ENCODE peak calls at places on chromosomes 6 and 20, in ten cellular contexts. D, J, Q, Z, L, U, X, M, H and Y are unnamed samples.

GRCh38 chr6:131173680-131174079 is 38.4 kb downstream of the AKAP7 start:
- DNase-seq in D (peak), J (no peak), Q (no peak), Z (no peak), L (no peak), U (peak), X (no peak), M (no peak), H (no peak), Y (no peak)

GRCh38 chr6:33429745-33430042 is 9.8 kb downstream of the SYNGAP1 start:
- DNase-seq in D (no peak), J (no peak), Q (no peak), Z (no peak), L (no peak), U (no peak), X (no peak), M (peak), H (no peak), Y (no peak)

GRCh38 chr6:139967497-139967896 is 593.0 kb upstream of the CITED2 start:
- DNase-seq in D (peak), J (no peak), Q (no peak), Z (no peak), L (no peak), U (peak), X (no peak), M (no peak), H (no peak), Y (no peak)

GRCh38 chr6:10272591-10272990 is 142.3 kb downstream of the TFAP2A start:
- DNase-seq in D (no peak), J (no peak), Q (no peak), Z (no peak), L (no peak), U (no peak), X (no peak), M (no peak), H (no peak), Y (no peak)

GRCh38 chr20:20835897-20836296 is 123.5 kb upstream of the RALGAPA2 start:
- DNase-seq in D (no peak), J (no peak), Q (no peak), Z (no peak), L (no peak), U (no peak), X (no peak), M (no peak), H (no peak), Y (no peak)

GRCh38 chr6:65113581-65113980 is 593.4 kb downstream of the EYS start:
- DNase-seq in D (peak), J (no peak), Q (no peak), Z (no peak), L (no peak), U (no peak), X (no peak), M (no peak), H (no peak), Y (no peak)

GRCh38 chr6:62615366-62616015 is 329.5 kb upstream of the KHDRBS2 start:
- DNase-seq in D (no peak), J (no peak), Q (no peak), Z (no peak), L (no peak), U (no peak), X (no peak), M (no peak), H (no peak), Y (no peak)

GRCh38 chr20:44104807-44105517 is 82.0 kb downstream of the JPH2 start:
- DNase-seq in D (peak), J (no peak), Q (no peak), Z (peak), L (peak), U (no peak), X (no peak), M (peak), H (peak), Y (no peak)

GRCh38 chr6:82040405-82041221 is 206.9 kb downstream of the IBTK start:
- DNase-seq in D (peak), J (no peak), Q (peak), Z (peak), L (no peak), U (no peak), X (no peak), M (peak), H (no peak), Y (peak)

GRCh38 chr20:62133864-62134263 is 9.3 kb downstream of the PSMA7 start:
- DNase-seq in D (no peak), J (no peak), Q (peak), Z (no peak), L (no peak), U (peak), X (no peak), M (no peak), H (no peak), Y (peak)

GRCh38 chr6:133814235-133814634 is 74.7 kb upstream of the TCF21 start:
- DNase-seq in D (peak), J (no peak), Q (no peak), Z (no peak), L (no peak), U (peak), X (no peak), M (no peak), H (no peak), Y (no peak)

GRCh38 chr20:3407426-3408250 is at the start of gene DNAAF9:
- DNase-seq in D (peak), J (peak), Q (peak), Z (peak), L (no peak), U (peak), X (peak), M (peak), H (peak), Y (peak)

GRCh38 chr6:136425793-136426192 is 124.4 kb downstream of the MAP7 start:
- DNase-seq in D (no peak), J (no peak), Q (no peak), Z (no peak), L (no peak), U (no peak), X (no peak), M (no peak), H (no peak), Y (no peak)

GRCh38 chr20:48875914-48876240 is 45.6 kb upstream of the ARFGEF2 start:
- DNase-seq in D (peak), J (no peak), Q (no peak), Z (no peak), L (no peak), U (peak), X (no peak), M (no peak), H (no peak), Y (no peak)

GRCh38 chr20:63378115-63378429 is 16.9 kb upstream of the CHRNA4 start:
- DNase-seq in D (no peak), J (no peak), Q (no peak), Z (no peak), L (no peak), U (no peak), X (no peak), M (no peak), H (no peak), Y (no peak)

GRCh38 chr6:73694711-73695411 is 1.1 kb upstream of the CD109 start:
- DNase-seq in D (peak), J (no peak), Q (no peak), Z (no peak), L (no peak), U (peak), X (no peak), M (peak), H (no peak), Y (peak)

GRCh38 chr6:121093928-121094327 is 240.4 kb downstream of the TBC1D32 start:
- DNase-seq in D (peak), J (no peak), Q (no peak), Z (no peak), L (no peak), U (peak), X (no peak), M (no peak), H (peak), Y (no peak)

GRCh38 chr6:157822221-157823000 is 635 bp upstream of the SNX9 start:
- DNase-seq in D (no peak), J (peak), Q (no peak), Z (no peak), L (no peak), U (peak), X (no peak), M (peak), H (no peak), Y (peak)

GRCh38 chr20:63449796-63450730 is 22.4 kb downstream of the KCNQ2 start:
- DNase-seq in D (no peak), J (no peak), Q (no peak), Z (no peak), L (no peak), U (no peak), X (no peak), M (no peak), H (no peak), Y (no peak)

GRCh38 chr6:77063494-77063893 is 399.8 kb downstream of the HTR1B start:
- DNase-seq in D (no peak), J (no peak), Q (no peak), Z (no peak), L (no peak), U (no peak), X (no peak), M (no peak), H (no peak), Y (no peak)

GRCh38 chr20:17557675-17558006 is 12.2 kb upstream of the DSTN start:
- DNase-seq in D (peak), J (no peak), Q (peak), Z (peak), L (peak), U (peak), X (no peak), M (peak), H (peak), Y (no peak)

GRCh38 chr6:7529141-7529540 is 12.3 kb upstream of the DSP start:
- DNase-seq in D (no peak), J (no peak), Q (no peak), Z (no peak), L (no peak), U (no peak), X (no peak), M (no peak), H (no peak), Y (no peak)

GRCh38 chr20:11155156-11155805 is 481.5 kb upstream of the JAG1 start:
- DNase-seq in D (no peak), J (no peak), Q (no peak), Z (no peak), L (peak), U (no peak), X (no peak), M (peak), H (no peak), Y (no peak)

GRCh38 chr6:112833546-112834215 is 486.6 kb downstream of the RFPL4B start:
- DNase-seq in D (no peak), J (no peak), Q (peak), Z (no peak), L (no peak), U (no peak), X (no peak), M (no peak), H (no peak), Y (no peak)

GRCh38 chr6:133428299-133428698 is 187.1 kb downstream of the EYA4 start:
- DNase-seq in D (no peak), J (no peak), Q (no peak), Z (peak), L (no peak), U (no peak), X (no peak), M (no peak), H (no peak), Y (no peak)

GRCh38 chr6:133989525-133989924 is 36.5 kb downstream of the TBPL1 start:
- DNase-seq in D (no peak), J (no peak), Q (no peak), Z (no peak), L (no peak), U (no peak), X (no peak), M (peak), H (no peak), Y (no peak)